ENCODE peak calls at places on chromosome 1, in ten cellular contexts. One of them, this sample, is unnamed.

GRCh38 chr1:92747735-92748134 is 37.2 kb downstream of the EVI5 start:
- DNase-seq in cardiac fibroblast: peak
- DNase-seq in heart right ventricle: peak
- DNase-seq in Kasumi-1: no peak
- DNase-seq in nucleus accumbens: no peak
- DNase-seq in AG04450: no peak
- DNase-seq in NCI-H82: no peak
- DNase-seq in posterior vena cava: no peak
- DNase-seq in left lung: no peak
- DNase-seq in T-cell: no peak
- DNase-seq in this sample: no peak

GRCh38 chr1:89781494-89782126 is 39.2 kb upstream of the LRRC8D start:
- DNase-seq in cardiac fibroblast: no peak
- DNase-seq in heart right ventricle: no peak
- DNase-seq in Kasumi-1: no peak
- DNase-seq in nucleus accumbens: no peak
- DNase-seq in AG04450: no peak
- DNase-seq in NCI-H82: no peak
- DNase-seq in posterior vena cava: no peak
- DNase-seq in left lung: no peak
- DNase-seq in T-cell: peak
- DNase-seq in this sample: peak

GRCh38 chr1:185244015-185244747 is 72.9 kb downstream of the IVNS1ABP start:
- DNase-seq in cardiac fibroblast: peak
- DNase-seq in heart right ventricle: no peak
- DNase-seq in Kasumi-1: no peak
- DNase-seq in nucleus accumbens: no peak
- DNase-seq in AG04450: peak
- DNase-seq in NCI-H82: no peak
- DNase-seq in posterior vena cava: no peak
- DNase-seq in left lung: no peak
- DNase-seq in T-cell: peak
- DNase-seq in this sample: no peak

GRCh38 chr1:225476538-225476988 is 48.7 kb upstream of the LBR start:
- DNase-seq in cardiac fibroblast: no peak
- DNase-seq in heart right ventricle: no peak
- DNase-seq in Kasumi-1: no peak
- DNase-seq in nucleus accumbens: no peak
- DNase-seq in AG04450: no peak
- DNase-seq in NCI-H82: no peak
- DNase-seq in posterior vena cava: no peak
- DNase-seq in left lung: no peak
- DNase-seq in T-cell: no peak
- DNase-seq in this sample: no peak

GRCh38 chr1:156176610-156177210 is 17.2 kb upstream of the SLC25A44 start:
- DNase-seq in cardiac fibroblast: no peak
- DNase-seq in heart right ventricle: no peak
- DNase-seq in Kasumi-1: no peak
- DNase-seq in nucleus accumbens: no peak
- DNase-seq in AG04450: no peak
- DNase-seq in NCI-H82: no peak
- DNase-seq in posterior vena cava: peak
- DNase-seq in left lung: peak
- DNase-seq in T-cell: no peak
- DNase-seq in this sample: no peak

GRCh38 chr1:10640079-10640578 is 156.3 kb downstream of the CASZ1 start:
- DNase-seq in cardiac fibroblast: no peak
- DNase-seq in heart right ventricle: peak
- DNase-seq in Kasumi-1: no peak
- DNase-seq in nucleus accumbens: no peak
- DNase-seq in AG04450: no peak
- DNase-seq in NCI-H82: peak
- DNase-seq in posterior vena cava: no peak
- DNase-seq in left lung: no peak
- DNase-seq in T-cell: no peak
- DNase-seq in this sample: no peak

GRCh38 chr1:194644528-194644927 is 1458.1 kb upstream of the B3GALT2 start:
- DNase-seq in cardiac fibroblast: no peak
- DNase-seq in heart right ventricle: no peak
- DNase-seq in Kasumi-1: no peak
- DNase-seq in nucleus accumbens: no peak
- DNase-seq in AG04450: no peak
- DNase-seq in NCI-H82: no peak
- DNase-seq in posterior vena cava: no peak
- DNase-seq in left lung: no peak
- DNase-seq in T-cell: no peak
- DNase-seq in this sample: no peak

GRCh38 chr1:233075045-233075444 is 124.6 kb downstream of the NTPCR start:
- DNase-seq in cardiac fibroblast: peak
- DNase-seq in heart right ventricle: no peak
- DNase-seq in Kasumi-1: no peak
- DNase-seq in nucleus accumbens: no peak
- DNase-seq in AG04450: peak
- DNase-seq in NCI-H82: no peak
- DNase-seq in posterior vena cava: no peak
- DNase-seq in left lung: no peak
- DNase-seq in T-cell: no peak
- DNase-seq in this sample: no peak

GRCh38 chr1:115332813-115333608 is 5.0 kb downstream of the NGF start:
- DNase-seq in cardiac fibroblast: peak
- DNase-seq in heart right ventricle: no peak
- DNase-seq in Kasumi-1: no peak
- DNase-seq in nucleus accumbens: no peak
- DNase-seq in AG04450: peak
- DNase-seq in NCI-H82: no peak
- DNase-seq in posterior vena cava: no peak
- DNase-seq in left lung: no peak
- DNase-seq in T-cell: no peak
- DNase-seq in this sample: no peak

GRCh38 chr1:92481598-92482403 is 4.9 kb downstream of the GFI1 start:
- DNase-seq in cardiac fibroblast: peak
- DNase-seq in heart right ventricle: no peak
- DNase-seq in Kasumi-1: no peak
- DNase-seq in nucleus accumbens: no peak
- DNase-seq in AG04450: no peak
- DNase-seq in NCI-H82: peak
- DNase-seq in posterior vena cava: no peak
- DNase-seq in left lung: peak
- DNase-seq in T-cell: no peak
- DNase-seq in this sample: no peak

GRCh38 chr1:17856496-17857108 is 101.5 kb downstream of the ACTL8 start:
- DNase-seq in cardiac fibroblast: no peak
- DNase-seq in heart right ventricle: no peak
- DNase-seq in Kasumi-1: no peak
- DNase-seq in nucleus accumbens: no peak
- DNase-seq in AG04450: no peak
- DNase-seq in NCI-H82: no peak
- DNase-seq in posterior vena cava: no peak
- DNase-seq in left lung: no peak
- DNase-seq in T-cell: no peak
- DNase-seq in this sample: no peak

GRCh38 chr1:203264052-203264501 is 34.6 kb upstream of the CHIT1 start:
- DNase-seq in cardiac fibroblast: no peak
- DNase-seq in heart right ventricle: no peak
- DNase-seq in Kasumi-1: no peak
- DNase-seq in nucleus accumbens: no peak
- DNase-seq in AG04450: no peak
- DNase-seq in NCI-H82: peak
- DNase-seq in posterior vena cava: no peak
- DNase-seq in left lung: no peak
- DNase-seq in T-cell: no peak
- DNase-seq in this sample: no peak

GRCh38 chr1:1435094-1435903 is at the start of gene VWA1:
- DNase-seq in cardiac fibroblast: peak
- DNase-seq in heart right ventricle: peak
- DNase-seq in Kasumi-1: peak
- DNase-seq in nucleus accumbens: peak
- DNase-seq in AG04450: no peak
- DNase-seq in NCI-H82: peak
- DNase-seq in posterior vena cava: peak
- DNase-seq in left lung: peak
- DNase-seq in T-cell: peak
- DNase-seq in this sample: peak

GRCh38 chr1:58982259-58982998 is 198.6 kb upstream of the JUN start:
- DNase-seq in cardiac fibroblast: no peak
- DNase-seq in heart right ventricle: peak
- DNase-seq in Kasumi-1: no peak
- DNase-seq in nucleus accumbens: no peak
- DNase-seq in AG04450: no peak
- DNase-seq in NCI-H82: peak
- DNase-seq in posterior vena cava: no peak
- DNase-seq in left lung: no peak
- DNase-seq in T-cell: no peak
- DNase-seq in this sample: no peak

GRCh38 chr1:115329965-115330364 is 8.1 kb downstream of the NGF start:
- DNase-seq in cardiac fibroblast: no peak
- DNase-seq in heart right ventricle: no peak
- DNase-seq in Kasumi-1: no peak
- DNase-seq in nucleus accumbens: no peak
- DNase-seq in AG04450: no peak
- DNase-seq in NCI-H82: no peak
- DNase-seq in posterior vena cava: no peak
- DNase-seq in left lung: no peak
- DNase-seq in T-cell: no peak
- DNase-seq in this sample: no peak

GRCh38 chr1:231396643-231397042 is 25.4 kb downstream of the EGLN1 start:
- DNase-seq in cardiac fibroblast: no peak
- DNase-seq in heart right ventricle: no peak
- DNase-seq in Kasumi-1: no peak
- DNase-seq in nucleus accumbens: no peak
- DNase-seq in AG04450: no peak
- DNase-seq in NCI-H82: no peak
- DNase-seq in posterior vena cava: no peak
- DNase-seq in left lung: no peak
- DNase-seq in T-cell: no peak
- DNase-seq in this sample: no peak

GRCh38 chr1:9942399-9942938 is 722 bp downstream of the LZIC start:
- DNase-seq in cardiac fibroblast: peak
- DNase-seq in heart right ventricle: no peak
- DNase-seq in Kasumi-1: peak
- DNase-seq in nucleus accumbens: no peak
- DNase-seq in AG04450: peak
- DNase-seq in NCI-H82: peak
- DNase-seq in posterior vena cava: no peak
- DNase-seq in left lung: no peak
- DNase-seq in T-cell: peak
- DNase-seq in this sample: peak

GRCh38 chr1:158035976-158036583 is 42.6 kb downstream of the KIRREL1 start:
- DNase-seq in cardiac fibroblast: peak
- DNase-seq in heart right ventricle: peak
- DNase-seq in Kasumi-1: no peak
- DNase-seq in nucleus accumbens: no peak
- DNase-seq in AG04450: no peak
- DNase-seq in NCI-H82: peak
- DNase-seq in posterior vena cava: no peak
- DNase-seq in left lung: no peak
- DNase-seq in T-cell: no peak
- DNase-seq in this sample: no peak

GRCh38 chr1:2474104-2474787 is 1.8 kb upstream of the PLCH2 start:
- DNase-seq in cardiac fibroblast: no peak
- DNase-seq in heart right ventricle: no peak
- DNase-seq in Kasumi-1: no peak
- DNase-seq in nucleus accumbens: no peak
- DNase-seq in AG04450: no peak
- DNase-seq in NCI-H82: peak
- DNase-seq in posterior vena cava: no peak
- DNase-seq in left lung: no peak
- DNase-seq in T-cell: no peak
- DNase-seq in this sample: no peak

GRCh38 chr1:18681423-18681835 is 50.8 kb downstream of the PAX7 start:
- DNase-seq in cardiac fibroblast: peak
- DNase-seq in heart right ventricle: no peak
- DNase-seq in Kasumi-1: peak
- DNase-seq in nucleus accumbens: no peak
- DNase-seq in AG04450: no peak
- DNase-seq in NCI-H82: peak
- DNase-seq in posterior vena cava: no peak
- DNase-seq in left lung: no peak
- DNase-seq in T-cell: no peak
- DNase-seq in this sample: peak

GRCh38 chr1:59485949-59486348 is 189.1 kb downstream of the FGGY start:
- DNase-seq in cardiac fibroblast: no peak
- DNase-seq in heart right ventricle: no peak
- DNase-seq in Kasumi-1: no peak
- DNase-seq in nucleus accumbens: no peak
- DNase-seq in AG04450: no peak
- DNase-seq in NCI-H82: peak
- DNase-seq in posterior vena cava: no peak
- DNase-seq in left lung: no peak
- DNase-seq in T-cell: no peak
- DNase-seq in this sample: no peak

GRCh38 chr1:30986755-30987154 is 78.2 kb upstream of the SDC3 start:
- DNase-seq in cardiac fibroblast: no peak
- DNase-seq in heart right ventricle: no peak
- DNase-seq in Kasumi-1: no peak
- DNase-seq in nucleus accumbens: no peak
- DNase-seq in AG04450: no peak
- DNase-seq in NCI-H82: no peak
- DNase-seq in posterior vena cava: no peak
- DNase-seq in left lung: no peak
- DNase-seq in T-cell: no peak
- DNase-seq in this sample: no peak

GRCh38 chr1:184300446-184300845 is 86.4 kb upstream of the C1orf21 start:
- DNase-seq in cardiac fibroblast: peak
- DNase-seq in heart right ventricle: no peak
- DNase-seq in Kasumi-1: no peak
- DNase-seq in nucleus accumbens: no peak
- DNase-seq in AG04450: peak
- DNase-seq in NCI-H82: no peak
- DNase-seq in posterior vena cava: no peak
- DNase-seq in left lung: no peak
- DNase-seq in T-cell: no peak
- DNase-seq in this sample: no peak

This sample was measured in stimulated activated naive CD4-positive, alpha-beta T cell.